ENCODE peak calls at places on chromosomes 1 and 21, in nine cellular contexts. One of them, this sample, is unnamed.

GRCh38 chr1:181986907-181987305 is 74.6 kb downstream of the ZNF648 start:
- DNase-seq in psoas muscle: no peak
- DNase-seq in brain microvascular endothelial cell: no peak
- DNase-seq in spleen: no peak
- DNase-seq in Peyer's patch: no peak
- DNase-seq in hepatocyte: peak; percentile 11
- DNase-seq in HCT116: no peak
- DNase-seq in SK-N-SH: no peak
- DNase-seq in body of pancreas: no peak
- DNase-seq in this sample: no peak

GRCh38 chr1:34829250-34829649 is 30.3 kb downstream of the SMIM12 start:
- DNase-seq in psoas muscle: no peak
- DNase-seq in brain microvascular endothelial cell: no peak
- DNase-seq in spleen: no peak
- DNase-seq in Peyer's patch: no peak
- DNase-seq in hepatocyte: no peak
- DNase-seq in HCT116: no peak
- DNase-seq in SK-N-SH: no peak
- DNase-seq in body of pancreas: no peak
- DNase-seq in this sample: no peak

GRCh38 chr21:44487831-44488230 is 32.5 kb downstream of the LRRC3 start:
- DNase-seq in psoas muscle: no peak
- DNase-seq in brain microvascular endothelial cell: peak; percentile 36
- DNase-seq in spleen: peak; percentile 58
- DNase-seq in Peyer's patch: no peak
- DNase-seq in hepatocyte: peak; percentile 42
- DNase-seq in HCT116: peak; percentile 28
- DNase-seq in SK-N-SH: no peak
- DNase-seq in body of pancreas: no peak
- DNase-seq in this sample: no peak

GRCh38 chr1:59291566-59291965 is 5.3 kb upstream of the FGGY start:
- DNase-seq in psoas muscle: no peak
- DNase-seq in brain microvascular endothelial cell: no peak
- DNase-seq in spleen: no peak
- DNase-seq in Peyer's patch: no peak
- DNase-seq in hepatocyte: no peak
- DNase-seq in HCT116: no peak
- DNase-seq in SK-N-SH: no peak
- DNase-seq in body of pancreas: no peak
- DNase-seq in this sample: no peak

GRCh38 chr1:24186993-24187790 is at the start of gene IFNLR1:
- DNase-seq in psoas muscle: peak; percentile 78
- DNase-seq in brain microvascular endothelial cell: no peak
- DNase-seq in spleen: peak; percentile 94
- DNase-seq in Peyer's patch: peak; percentile 87
- DNase-seq in hepatocyte: peak; percentile 89
- DNase-seq in HCT116: peak; percentile 58
- DNase-seq in SK-N-SH: peak; percentile 89
- DNase-seq in body of pancreas: peak; percentile 85
- DNase-seq in this sample: no peak

GRCh38 chr1:5616366-5617178 is 375.7 kb downstream of the NPHP4 start:
- DNase-seq in psoas muscle: no peak
- DNase-seq in brain microvascular endothelial cell: no peak
- DNase-seq in spleen: no peak
- DNase-seq in Peyer's patch: no peak
- DNase-seq in hepatocyte: no peak
- DNase-seq in HCT116: no peak
- DNase-seq in SK-N-SH: no peak
- DNase-seq in body of pancreas: no peak
- DNase-seq in this sample: no peak

GRCh38 chr1:112715264-112716053 is at the start of gene PPM1J:
- DNase-seq in psoas muscle: peak; percentile 99
- DNase-seq in brain microvascular endothelial cell: peak; percentile 93
- DNase-seq in spleen: peak; percentile 100
- DNase-seq in Peyer's patch: peak; percentile 100
- DNase-seq in hepatocyte: peak; percentile 96
- DNase-seq in HCT116: peak; percentile 89
- DNase-seq in SK-N-SH: peak; percentile 96
- DNase-seq in body of pancreas: peak; percentile 99
- DNase-seq in this sample: peak; percentile 71

GRCh38 chr1:63758805-63759204 is 15.0 kb upstream of the ROR1 start:
- DNase-seq in psoas muscle: no peak
- DNase-seq in brain microvascular endothelial cell: no peak
- DNase-seq in spleen: no peak
- DNase-seq in Peyer's patch: no peak
- DNase-seq in hepatocyte: peak; percentile 25
- DNase-seq in HCT116: no peak
- DNase-seq in SK-N-SH: peak; percentile 27
- DNase-seq in body of pancreas: peak; percentile 46
- DNase-seq in this sample: no peak

DNA sequence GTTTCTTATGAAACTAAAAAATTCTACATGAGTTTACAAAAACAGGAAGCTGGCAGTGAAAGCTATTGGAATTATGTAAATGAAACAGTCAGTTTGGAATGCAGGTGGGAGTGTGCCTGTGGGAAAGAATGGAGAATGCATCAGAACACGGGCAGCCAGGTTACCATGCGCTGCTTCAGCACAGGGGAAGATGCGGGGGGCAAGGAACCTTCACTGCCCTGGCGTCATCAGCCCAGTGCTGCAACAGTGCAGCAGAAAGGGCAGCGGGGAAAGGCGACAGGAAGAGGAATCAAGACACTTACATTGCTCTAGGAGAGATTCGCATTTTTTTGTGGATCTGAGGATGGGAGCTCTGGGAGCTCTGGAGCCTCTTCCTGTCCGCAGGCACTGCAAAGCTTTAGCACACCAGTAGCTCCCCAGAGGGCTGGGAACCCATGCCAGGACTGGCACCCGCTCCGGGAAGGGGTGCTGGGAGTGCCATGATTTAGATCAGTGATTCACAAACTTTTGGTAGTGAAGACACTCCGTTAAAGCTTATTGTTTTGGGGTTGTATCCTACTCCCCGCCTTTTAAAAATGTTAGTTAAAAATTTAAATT is 64.1 kb upstream of the WDR26 start:
- DNase-seq in psoas muscle: no peak
- DNase-seq in brain microvascular endothelial cell: peak; percentile 63
- DNase-seq in spleen: no peak
- DNase-seq in Peyer's patch: no peak
- DNase-seq in hepatocyte: peak; percentile 29
- DNase-seq in HCT116: no peak
- DNase-seq in SK-N-SH: no peak
- DNase-seq in body of pancreas: peak; percentile 53
- DNase-seq in this sample: peak; percentile 68
- H3K27ac ChIP-seq in psoas muscle: peak overlapping the region; percentile 60
- H3K27ac ChIP-seq in brain microvascular endothelial cell: peak overlapping the region; percentile 71
- H3K27ac ChIP-seq in spleen: peak overlapping the region; percentile 81
- H3K27ac ChIP-seq in Peyer's patch: peak overlapping the region; percentile 51
- H3K27ac ChIP-seq in hepatocyte: peak overlapping the region; percentile 72
- H3K27ac ChIP-seq in HCT116: peak overlapping the region; percentile 66
- H3K27ac ChIP-seq in SK-N-SH: peak overlapping the region; percentile 81
- H3K27ac ChIP-seq in body of pancreas: peak overlapping the region; percentile 57
- H3K27ac ChIP-seq in this sample: peak overlapping the region; percentile 95

GRCh38 chr1:41319106-41319755 is 42.0 kb upstream of the FOXO6 start:
- DNase-seq in psoas muscle: no peak
- DNase-seq in brain microvascular endothelial cell: no peak
- DNase-seq in spleen: no peak
- DNase-seq in Peyer's patch: no peak
- DNase-seq in hepatocyte: no peak
- DNase-seq in HCT116: no peak
- DNase-seq in SK-N-SH: no peak
- DNase-seq in body of pancreas: peak; percentile 67
- DNase-seq in this sample: no peak

GRCh38 chr1:41319803-41320711 is 41.2 kb upstream of the FOXO6 start:
- DNase-seq in psoas muscle: peak; percentile 79
- DNase-seq in brain microvascular endothelial cell: no peak
- DNase-seq in spleen: no peak
- DNase-seq in Peyer's patch: no peak
- DNase-seq in hepatocyte: no peak
- DNase-seq in HCT116: no peak
- DNase-seq in SK-N-SH: no peak
- DNase-seq in body of pancreas: peak; percentile 45
- DNase-seq in this sample: no peak

GRCh38 chr1:41322101-41322661 is 39.1 kb upstream of the FOXO6 start:
- DNase-seq in psoas muscle: no peak
- DNase-seq in brain microvascular endothelial cell: no peak
- DNase-seq in spleen: no peak
- DNase-seq in Peyer's patch: no peak
- DNase-seq in hepatocyte: no peak
- DNase-seq in HCT116: no peak
- DNase-seq in SK-N-SH: no peak
- DNase-seq in body of pancreas: no peak
- DNase-seq in this sample: no peak

GRCh38 chr1:41321277-41321676 is 40.0 kb upstream of the FOXO6 start:
- DNase-seq in psoas muscle: no peak
- DNase-seq in brain microvascular endothelial cell: no peak
- DNase-seq in spleen: no peak
- DNase-seq in Peyer's patch: no peak
- DNase-seq in hepatocyte: no peak
- DNase-seq in HCT116: no peak
- DNase-seq in SK-N-SH: no peak
- DNase-seq in body of pancreas: no peak
- DNase-seq in this sample: no peak

DNA sequence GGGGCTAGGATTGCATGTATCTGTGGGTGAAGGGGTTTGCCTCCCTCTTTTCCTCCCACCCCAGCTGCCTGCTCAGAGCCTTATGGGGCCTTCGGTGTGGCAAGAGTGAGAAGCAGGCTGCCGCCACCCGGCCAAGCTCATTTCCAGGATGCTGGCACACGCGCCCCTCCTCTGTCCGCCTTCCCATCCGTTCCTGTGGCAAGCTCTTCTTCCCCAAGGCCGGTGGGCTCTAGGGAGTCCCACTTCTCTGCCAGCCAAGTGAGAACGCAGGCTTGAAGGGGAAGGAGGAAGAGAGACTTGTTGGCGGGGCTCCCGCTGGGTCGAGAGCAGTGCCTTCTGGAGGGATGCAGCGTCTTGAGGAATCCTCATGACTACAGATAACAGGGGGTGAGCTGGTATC is 40.4 kb upstream of the FOXO6 start:
- DNase-seq in psoas muscle: no peak
- DNase-seq in brain microvascular endothelial cell: no peak
- DNase-seq in spleen: no peak
- DNase-seq in Peyer's patch: no peak
- DNase-seq in hepatocyte: no peak
- DNase-seq in HCT116: no peak
- DNase-seq in SK-N-SH: no peak
- DNase-seq in body of pancreas: no peak
- DNase-seq in this sample: no peak
- H3K27ac ChIP-seq in psoas muscle: peak overlapping the region; percentile 79
- H3K27ac ChIP-seq in brain microvascular endothelial cell: no peak overlapping the region
- H3K27ac ChIP-seq in spleen: no peak overlapping the region
- H3K27ac ChIP-seq in Peyer's patch: no peak overlapping the region
- H3K27ac ChIP-seq in hepatocyte: no peak overlapping the region
- H3K27ac ChIP-seq in HCT116: no peak overlapping the region
- H3K27ac ChIP-seq in SK-N-SH: no peak overlapping the region
- H3K27ac ChIP-seq in body of pancreas: no peak overlapping the region
- H3K27ac ChIP-seq in this sample: no peak overlapping the region

DNA sequence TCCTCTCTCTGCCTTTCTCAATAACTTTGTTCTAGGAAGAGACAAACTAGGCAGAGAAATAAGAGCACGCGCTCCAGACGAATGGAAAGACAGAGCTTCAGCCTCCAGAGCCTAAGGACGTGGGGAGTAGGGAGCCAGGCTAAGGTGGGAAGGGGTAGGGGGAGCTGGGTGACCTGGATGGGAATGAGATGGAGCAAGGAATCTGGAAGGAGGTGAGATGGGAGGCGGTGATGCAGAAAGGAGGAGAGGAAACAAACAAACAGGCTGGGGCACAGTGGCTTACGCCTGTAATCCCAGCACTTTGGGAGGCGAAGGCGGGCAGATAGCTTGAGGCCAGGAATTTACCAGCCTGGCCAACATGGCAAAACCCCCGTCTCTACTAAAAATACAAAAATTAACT is 10.8 kb downstream of the CRABP2 start:
- DNase-seq in psoas muscle: no peak
- DNase-seq in brain microvascular endothelial cell: no peak
- DNase-seq in spleen: no peak
- DNase-seq in Peyer's patch: no peak
- DNase-seq in hepatocyte: no peak
- DNase-seq in HCT116: no peak
- DNase-seq in SK-N-SH: no peak
- DNase-seq in body of pancreas: no peak
- DNase-seq in this sample: no peak
- H3K27ac ChIP-seq in psoas muscle: no peak overlapping the region
- H3K27ac ChIP-seq in brain microvascular endothelial cell: no peak overlapping the region
- H3K27ac ChIP-seq in spleen: no peak overlapping the region
- H3K27ac ChIP-seq in Peyer's patch: no peak overlapping the region
- H3K27ac ChIP-seq in hepatocyte: peak overlapping the region; percentile 96
- H3K27ac ChIP-seq in HCT116: peak overlapping the region; percentile 72
- H3K27ac ChIP-seq in SK-N-SH: peak overlapping the region; percentile 86
- H3K27ac ChIP-seq in body of pancreas: no peak overlapping the region
- H3K27ac ChIP-seq in this sample: peak overlapping the region; percentile 70

GRCh38 chr1:47951545-47952235 is 45.5 kb downstream of the TRABD2B start:
- DNase-seq in psoas muscle: no peak
- DNase-seq in brain microvascular endothelial cell: no peak
- DNase-seq in spleen: no peak
- DNase-seq in Peyer's patch: no peak
- DNase-seq in hepatocyte: no peak
- DNase-seq in HCT116: no peak
- DNase-seq in SK-N-SH: no peak
- DNase-seq in body of pancreas: no peak
- DNase-seq in this sample: no peak
- H3K27ac ChIP-seq in psoas muscle: no peak overlapping the region
- H3K27ac ChIP-seq in brain microvascular endothelial cell: no peak overlapping the region
- H3K27ac ChIP-seq in spleen: no peak overlapping the region
- H3K27ac ChIP-seq in Peyer's patch: no peak overlapping the region
- H3K27ac ChIP-seq in hepatocyte: no peak overlapping the region
- H3K27ac ChIP-seq in HCT116: no peak overlapping the region
- H3K27ac ChIP-seq in SK-N-SH: no peak overlapping the region
- H3K27ac ChIP-seq in body of pancreas: no peak overlapping the region
- H3K27ac ChIP-seq in this sample: no peak overlapping the region

GRCh38 chr1:156591432-156592157 is at the start of gene NAXE:
- DNase-seq in psoas muscle: peak; percentile 83
- DNase-seq in brain microvascular endothelial cell: no peak
- DNase-seq in spleen: peak; percentile 94
- DNase-seq in Peyer's patch: peak; percentile 89
- DNase-seq in hepatocyte: peak; percentile 91
- DNase-seq in HCT116: no peak
- DNase-seq in SK-N-SH: peak; percentile 95
- DNase-seq in body of pancreas: peak; percentile 71
- DNase-seq in this sample: no peak
- H3K27ac ChIP-seq in psoas muscle: peak within 1 kb of the TSS; percentile 92
- H3K27ac ChIP-seq in brain microvascular endothelial cell: peak within 1 kb of the TSS; percentile 19
- H3K27ac ChIP-seq in spleen: peak within 1 kb of the TSS; percentile 88
- H3K27ac ChIP-seq in Peyer's patch: peak within 1 kb of the TSS; percentile 83
- H3K27ac ChIP-seq in hepatocyte: peak within 1 kb of the TSS; percentile 92
- H3K27ac ChIP-seq in HCT116: peak within 1 kb of the TSS; percentile 89
- H3K27ac ChIP-seq in SK-N-SH: peak within 1 kb of the TSS; percentile 93
- H3K27ac ChIP-seq in body of pancreas: peak within 1 kb of the TSS; percentile 76
- H3K27ac ChIP-seq in this sample: peak within 1 kb of the TSS; percentile 58

GRCh38 chr21:29196021-29196663 is 65.7 kb downstream of the MAP3K7CL start:
- DNase-seq in psoas muscle: no peak
- DNase-seq in brain microvascular endothelial cell: peak; percentile 95
- DNase-seq in spleen: no peak
- DNase-seq in Peyer's patch: no peak
- DNase-seq in hepatocyte: peak; percentile 70
- DNase-seq in HCT116: peak; percentile 77
- DNase-seq in SK-N-SH: peak; percentile 16
- DNase-seq in body of pancreas: peak; percentile 80
- DNase-seq in this sample: peak; percentile 84
- H3K27ac ChIP-seq in psoas muscle: peak overlapping the region; percentile 17
- H3K27ac ChIP-seq in brain microvascular endothelial cell: peak overlapping the region; percentile 94
- H3K27ac ChIP-seq in spleen: peak overlapping the region; percentile 90
- H3K27ac ChIP-seq in Peyer's patch: peak overlapping the region; percentile 51
- H3K27ac ChIP-seq in hepatocyte: peak overlapping the region; percentile 90
- H3K27ac ChIP-seq in HCT116: no peak overlapping the region
- H3K27ac ChIP-seq in SK-N-SH: peak overlapping the region; percentile 78
- H3K27ac ChIP-seq in body of pancreas: no peak overlapping the region
- H3K27ac ChIP-seq in this sample: peak overlapping the region; percentile 74

GRCh38 chr1:11284784-11285183 is 11.8 kb downstream of the UBIAD1 start:
- DNase-seq in psoas muscle: no peak
- DNase-seq in brain microvascular endothelial cell: no peak
- DNase-seq in spleen: no peak
- DNase-seq in Peyer's patch: no peak
- DNase-seq in hepatocyte: no peak
- DNase-seq in HCT116: no peak
- DNase-seq in SK-N-SH: no peak
- DNase-seq in body of pancreas: no peak
- DNase-seq in this sample: no peak
- H3K27ac ChIP-seq in psoas muscle: no peak overlapping the region
- H3K27ac ChIP-seq in brain microvascular endothelial cell: no peak overlapping the region
- H3K27ac ChIP-seq in spleen: no peak overlapping the region
- H3K27ac ChIP-seq in Peyer's patch: no peak overlapping the region
- H3K27ac ChIP-seq in hepatocyte: no peak overlapping the region
- H3K27ac ChIP-seq in HCT116: no peak overlapping the region
- H3K27ac ChIP-seq in SK-N-SH: no peak overlapping the region
- H3K27ac ChIP-seq in body of pancreas: no peak overlapping the region
- H3K27ac ChIP-seq in this sample: no peak overlapping the region